ENCODE peak calls at places on chromosomes 12 and 14, in seven cellular contexts. G is choroid plexus epithelial cell, K is heart right ventricle, T is HCT116, X is nephron progenitor cell, W is tibial artery, L is AG04449. N is an unnamed sample.

GRCh38 chr12:50400104-50400637 is 514 bp upstream of the LARP4 start:
- DNase-seq in G (no peak), K (no peak), T (no peak), X (no peak), W (no peak), L (no peak), N (no peak)

GRCh38 chr14:33230016-33230415 is 291.3 kb downstream of the NPAS3 start:
- DNase-seq in G (no peak), K (no peak), T (no peak), X (no peak), W (no peak), L (no peak), N (no peak)

GRCh38 chr12:97701901-97702300 is 239.3 kb downstream of the RMST start:
- DNase-seq in G (no peak), K (no peak), T (no peak), X (no peak), W (no peak), L (no peak), N (peak)

GRCh38 chr14:89926709-89927108 is 27.8 kb downstream of the EFCAB11 start:
- DNase-seq in G (peak), K (no peak), T (no peak), X (no peak), W (no peak), L (no peak), N (no peak)

GRCh38 chr12:52014567-52015392 is 8.0 kb downstream of the TAMALIN start:
- DNase-seq in G (peak), K (no peak), T (no peak), X (peak), W (no peak), L (no peak), N (no peak)

GRCh38 chr12:123492290-123492689 is 34.4 kb downstream of the SNRNP35 start:
- DNase-seq in G (no peak), K (no peak), T (no peak), X (no peak), W (no peak), L (no peak), N (no peak)

GRCh38 chr14:81303258-81303935 is 82.6 kb upstream of the GTF2A1 start:
- DNase-seq in G (no peak), K (peak), T (peak), X (no peak), W (no peak), L (no peak), N (peak)

GRCh38 chr14:20179218-20179617 is 11.5 kb upstream of the OR11G2 start:
- DNase-seq in G (no peak), K (peak), T (no peak), X (no peak), W (peak), L (no peak), N (no peak)

GRCh38 chr12:111558107-111558376 is 41.1 kb downstream of the ATXN2 start:
- DNase-seq in G (no peak), K (no peak), T (no peak), X (no peak), W (no peak), L (no peak), N (no peak)

GRCh38 chr12:57368349-57369095 is 62.3 kb downstream of the R3HDM2 start:
- DNase-seq in G (peak), K (no peak), T (no peak), X (no peak), W (no peak), L (no peak), N (peak)

GRCh38 chr14:28770061-28770460 is 3.5 kb downstream of the FOXG1 start:
- DNase-seq in G (no peak), K (no peak), T (no peak), X (no peak), W (no peak), L (no peak), N (no peak)

GRCh38 chr12:2998789-2999264 is 39.6 kb downstream of the TEAD4 start:
- DNase-seq in G (peak), K (peak), T (no peak), X (peak), W (peak), L (peak), N (no peak)

GRCh38 chr12:80745851-80746250 is 29.1 kb downstream of the MYF5 start:
- DNase-seq in G (no peak), K (no peak), T (no peak), X (no peak), W (no peak), L (no peak), N (no peak)

GRCh38 chr12:25557830-25558436 is 4.8 kb upstream of the LMNTD1 start:
- DNase-seq in G (peak), K (no peak), T (peak), X (no peak), W (no peak), L (no peak), N (peak)

GRCh38 chr14:95250126-95250824 is 69.4 kb downstream of the CLMN start:
- DNase-seq in G (no peak), K (no peak), T (no peak), X (no peak), W (no peak), L (no peak), N (no peak)

GRCh38 chr14:92586001-92586947 is 72.7 kb downstream of the RIN3 start:
- DNase-seq in G (peak), K (peak), T (no peak), X (no peak), W (peak), L (peak), N (no peak)

GRCh38 chr14:97640031-97640430 is 842.8 kb downstream of the VRK1 start:
- DNase-seq in G (no peak), K (no peak), T (no peak), X (no peak), W (no peak), L (no peak), N (no peak)

GRCh38 chr14:21395450-21395849 is 11.6 kb upstream of the SUPT16H start:
- DNase-seq in G (no peak), K (no peak), T (no peak), X (no peak), W (no peak), L (no peak), N (no peak)
- TF ChIP-seq CTCF in G (no peak), K (no peak), T (peak), X (no peak), W (no peak), L (no peak), N (no peak)

GRCh38 chr12:89859513-89860220 is 151.0 kb upstream of the ATP2B1 start:
- DNase-seq in G (no peak), K (no peak), T (no peak), X (no peak), W (no peak), L (no peak), N (peak)
- TF ChIP-seq CTCF in G (no peak), K (no peak), T (no peak), X (no peak), W (no peak), L (no peak), N (no peak)

GRCh38 chr12:124939428-124940142 is 25.1 kb upstream of the UBC start:
- DNase-seq in G (peak), K (peak), T (peak), X (peak), W (peak), L (peak), N (peak)
- TF ChIP-seq CTCF in G (no peak), K (no peak), T (no peak), X (no peak), W (no peak), L (no peak), N (no peak)

GRCh38 chr12:92107094-92107493 is 38.6 kb downstream of the BTG1 start:
- DNase-seq in G (no peak), K (no peak), T (no peak), X (no peak), W (no peak), L (no peak), N (no peak)

GRCh38 chr12:92110083-92110640 is 35.5 kb downstream of the BTG1 start:
- DNase-seq in G (no peak), K (no peak), T (no peak), X (no peak), W (no peak), L (no peak), N (no peak)

GRCh38 chr12:92107621-92108131 is 38.0 kb downstream of the BTG1 start:
- DNase-seq in G (no peak), K (no peak), T (no peak), X (no peak), W (no peak), L (no peak), N (no peak)

GRCh38 chr12:92109613-92110012 is 36.0 kb downstream of the BTG1 start:
- DNase-seq in G (no peak), K (no peak), T (no peak), X (no peak), W (no peak), L (no peak), N (no peak)

DNA sequence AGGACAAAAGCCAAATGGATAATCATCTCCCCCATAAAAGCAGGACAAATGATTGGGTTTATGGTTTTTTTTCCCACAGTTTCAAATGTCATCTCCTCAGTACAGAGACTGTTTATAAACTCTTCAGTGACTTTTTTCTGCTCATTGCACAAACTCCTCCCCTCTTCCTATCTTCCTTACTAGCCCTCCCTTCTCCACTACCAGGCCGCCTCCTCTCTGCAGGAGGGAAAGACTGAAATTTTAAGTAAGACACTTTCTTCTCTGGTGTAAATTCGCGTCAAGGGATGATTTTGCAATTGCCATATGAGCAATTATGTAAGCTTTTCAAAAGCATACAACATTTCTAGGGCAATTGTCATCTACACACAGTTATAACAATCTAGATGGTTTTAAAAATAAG is 37.0 kb downstream of the BTG1 start:
- DNase-seq in G (peak), K (peak), T (no peak), X (no peak), W (no peak), L (peak), N (no peak)
- TF ChIP-seq CTCF in G (peak), K (no peak), T (no peak), X (no peak), W (no peak), L (no peak), N (no peak)

GRCh38 chr12:103965590-103966407 is at the start of gene TDG:
- DNase-seq in G (peak), K (peak), T (peak), X (peak), W (peak), L (peak), N (peak)
- TF ChIP-seq CTCF in G (no peak), K (no peak), T (no peak), X (no peak), W (peak), L (peak), N (no peak)

GRCh38 chr12:46517579-46517962 is 145.0 kb upstream of the SLC38A2 start:
- DNase-seq in G (no peak), K (no peak), T (no peak), X (no peak), W (no peak), L (no peak), N (no peak)

GRCh38 chr12:46518729-46519128 is 146.2 kb upstream of the SLC38A2 start:
- DNase-seq in G (no peak), K (no peak), T (no peak), X (no peak), W (no peak), L (no peak), N (no peak)

GRCh38 chr12:46516933-46517578 is 144.5 kb upstream of the SLC38A2 start:
- DNase-seq in G (no peak), K (no peak), T (no peak), X (no peak), W (no peak), L (no peak), N (no peak)

GRCh38 chr12:46519407-46519806 is 146.8 kb upstream of the SLC38A2 start:
- DNase-seq in G (no peak), K (no peak), T (no peak), X (no peak), W (no peak), L (no peak), N (no peak)

DNA sequence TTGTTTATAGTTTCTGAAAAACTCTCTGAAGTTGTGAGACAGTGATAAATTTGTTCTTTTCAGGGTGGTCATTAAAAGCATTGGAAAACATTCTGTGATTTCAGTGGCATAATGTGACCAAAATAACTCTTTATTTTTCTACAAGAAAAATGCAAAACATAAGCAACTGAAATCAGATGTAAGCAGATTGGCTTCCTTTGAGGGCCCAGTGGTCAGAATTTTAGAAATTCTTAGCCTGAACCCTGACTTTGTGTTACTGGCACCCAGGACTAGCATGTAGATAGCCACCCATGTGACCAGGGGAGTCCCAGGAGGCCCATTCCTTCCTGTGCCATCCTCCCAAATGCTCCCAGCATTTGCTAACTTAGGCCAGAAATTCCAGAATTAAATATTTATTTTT is 145.6 kb upstream of the SLC38A2 start:
- DNase-seq in G (peak), K (no peak), T (no peak), X (no peak), W (no peak), L (no peak), N (no peak)
- TF ChIP-seq CTCF in G (no peak), K (no peak), T (no peak), X (no peak), W (no peak), L (no peak), N (no peak)

GRCh38 chr14:93727917-93728650 is 60.2 kb downstream of the PRIMA1 start:
- DNase-seq in G (no peak), K (no peak), T (no peak), X (no peak), W (no peak), L (no peak), N (no peak)

GRCh38 chr14:93725993-93726392 is 62.3 kb downstream of the PRIMA1 start:
- DNase-seq in G (no peak), K (no peak), T (no peak), X (no peak), W (no peak), L (no peak), N (no peak)

GRCh38 chr14:93728651-93729016 is 59.7 kb downstream of the PRIMA1 start:
- DNase-seq in G (no peak), K (no peak), T (no peak), X (no peak), W (no peak), L (no peak), N (no peak)

GRCh38 chr14:93725002-93725582 is 63.2 kb downstream of the PRIMA1 start:
- DNase-seq in G (no peak), K (no peak), T (no peak), X (no peak), W (peak), L (no peak), N (no peak)

GRCh38 chr14:93727039-93727740 is 61.1 kb downstream of the PRIMA1 start:
- DNase-seq in G (no peak), K (no peak), T (no peak), X (peak), W (no peak), L (no peak), N (no peak)
- TF ChIP-seq CTCF in G (no peak), K (no peak), T (no peak), X (no peak), W (no peak), L (no peak), N (no peak)

DNA sequence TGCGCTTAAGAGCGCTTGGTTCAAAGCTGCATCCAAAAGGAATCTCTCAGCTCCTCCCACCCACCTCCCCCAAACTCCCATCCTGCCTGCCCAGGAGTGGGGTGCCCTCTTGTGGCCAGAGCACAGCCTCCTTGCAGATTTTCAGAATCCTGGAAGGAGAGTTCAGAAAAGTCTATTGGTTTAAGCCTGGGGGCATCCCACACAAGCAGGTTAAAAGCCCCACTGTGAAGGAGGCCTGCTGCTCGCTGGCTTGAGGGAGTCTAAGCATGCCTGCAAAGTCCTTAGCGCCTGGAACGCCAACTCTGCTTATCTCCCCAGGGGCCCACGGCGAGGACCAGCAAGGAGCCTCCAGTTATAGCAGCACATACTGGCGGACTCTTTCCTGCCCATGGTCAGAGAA is 297.1 kb downstream of the KSR2 start:
- DNase-seq in G (peak), K (no peak), T (peak), X (peak), W (no peak), L (no peak), N (peak)
- TF ChIP-seq CTCF in G (peak), K (peak), T (peak), X (peak), W (no peak), L (peak), N (peak)

GRCh38 chr14:63438065-63438757 is 105.0 kb downstream of the PPP2R5E start:
- DNase-seq in G (peak), K (peak), T (peak), X (no peak), W (peak), L (peak), N (peak)
- TF ChIP-seq CTCF in G (peak), K (no peak), T (peak), X (no peak), W (no peak), L (no peak), N (no peak)